ENCODE peak calls at places on chromosome 12, in five cellular contexts. A, P, X, I and K are unnamed samples.

GRCh38 chr12:14950982-14951746 is 10.2 kb downstream of the ARHGDIB start:
- ATAC-seq in X (no peak), A (no peak), P (peak), I (no peak), K (no peak)

GRCh38 chr12:15534322-15534721 is 212.0 kb downstream of the PTPRO start:
- ATAC-seq in I (peak), A (no peak), X (peak), P (peak), K (no peak)

GRCh38 chr12:121580959-121581680 is at the start of gene KDM2B:
- ATAC-seq in X (peak), A (peak), P (peak), I (peak), K (peak)

GRCh38 chr12:113203852-113204760 is 17.2 kb upstream of the TPCN1 start:
- ATAC-seq in A (no peak), I (peak), X (no peak), P (peak), K (no peak)

GRCh38 chr12:40117818-40118217 is 11.9 kb upstream of the SLC2A13 start:
- ATAC-seq in I (peak), X (no peak), A (no peak), P (no peak), K (no peak)

GRCh38 chr12:117507547-117507946 is 146.1 kb upstream of the NOS1 start:
- ATAC-seq in A (no peak), X (no peak), I (no peak), P (no peak), K (no peak)

GRCh38 chr12:123973552-123974341 is 732 bp downstream of the ZNF664 start:
- ATAC-seq in P (peak), A (peak), X (peak), I (peak), K (no peak)

GRCh38 chr12:21823581-21823980 is 49.1 kb upstream of the KCNJ8 start:
- ATAC-seq in A (no peak), P (no peak), I (no peak), X (peak), K (peak)

GRCh38 chr12:89238593-89238992 is 113.7 kb downstream of the DUSP6 start:
- ATAC-seq in X (no peak), P (no peak), I (no peak), A (no peak), K (peak)

GRCh38 chr12:2319136-2319535 is 266.3 kb downstream of the CACNA1C start:
- ATAC-seq in P (no peak), X (no peak), I (no peak), A (no peak), K (no peak)

GRCh38 chr12:9757433-9758025 is 3.2 kb downstream of the CD69 start:
- ATAC-seq in P (no peak), A (peak), X (no peak), I (peak), K (no peak)

DNA sequence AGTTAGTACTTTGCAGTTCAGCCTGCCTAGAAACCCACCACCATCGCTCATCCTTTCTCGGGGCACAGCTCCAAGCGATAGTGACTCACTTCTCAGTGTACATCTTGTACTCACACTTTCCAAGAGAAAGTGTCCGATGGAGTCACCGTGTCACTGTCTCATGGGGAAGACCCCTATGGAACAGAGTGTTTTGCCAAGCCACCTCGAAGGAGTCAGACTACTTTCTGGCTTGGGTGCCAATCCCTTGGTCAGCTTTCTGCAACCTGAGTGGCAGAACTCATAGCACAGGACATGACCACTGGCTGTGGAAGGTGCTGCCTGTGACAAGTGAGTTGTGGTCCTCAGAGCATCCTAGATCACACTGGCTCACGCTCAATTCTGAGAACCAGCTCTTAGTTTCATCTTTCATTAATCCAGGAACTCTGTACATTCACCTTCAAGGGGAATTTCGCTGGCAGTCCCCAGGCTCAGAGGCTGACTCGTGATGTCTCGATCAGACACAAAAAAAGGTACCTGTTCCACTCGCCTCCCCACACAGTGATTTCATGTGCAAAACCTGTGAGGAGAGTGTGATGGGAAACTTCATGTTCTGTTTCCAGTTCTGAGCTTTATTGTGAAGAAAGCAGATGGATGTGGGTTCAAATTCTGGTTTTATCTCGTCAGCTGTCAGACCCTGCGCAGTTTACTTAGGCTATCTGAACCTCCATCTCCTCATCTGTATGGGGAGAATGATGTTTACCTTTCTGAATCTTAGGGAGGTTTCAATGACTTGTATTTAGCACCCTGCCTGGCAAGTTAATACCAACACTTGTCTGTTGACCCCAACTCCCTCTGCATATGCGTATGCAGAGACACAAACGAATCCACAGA is 127.3 kb upstream of the CCND2 start:
- ATAC-seq in X (no peak), P (no peak), I (peak), A (no peak), K (no peak)
- TF ChIP-seq EP300 in X (no peak), P (no peak), I (peak), A (no peak), K (no peak)

GRCh38 chr12:51591020-51591901 is at the start of gene SCN8A:
- ATAC-seq in A (peak), P (peak), X (peak), I (no peak), K (peak)
- TF ChIP-seq POLR2A in A (no peak), P (peak), X (no peak), I (no peak), K (no peak)

GRCh38 chr12:48927261-48927660 is 2.0 kb upstream of the FKBP11 start:
- ATAC-seq in I (no peak), P (no peak), A (no peak), X (no peak), K (no peak)
- TF ChIP-seq POLR2AphosphoS5 in I (no peak), P (no peak), A (no peak), X (no peak), K (no peak)

GRCh38 chr12:31324116-31324844 is 1.7 kb downstream of the SINHCAF start:
- ATAC-seq in I (peak), P (peak), A (peak), X (peak), K (peak)

GRCh38 chr12:31324845-31325523 is 966 bp downstream of the SINHCAF start:
- ATAC-seq in A (peak), X (peak), P (peak), I (peak), K (peak)

GRCh38 chr12:31325524-31325875 is 450 bp downstream of the SINHCAF start:
- ATAC-seq in X (peak), A (peak), I (peak), P (no peak), K (no peak)

GRCh38 chr12:31326689-31327659 is 1.0 kb upstream of the SINHCAF start:
- ATAC-seq in A (no peak), P (no peak), X (no peak), I (no peak), K (no peak)

DNA sequence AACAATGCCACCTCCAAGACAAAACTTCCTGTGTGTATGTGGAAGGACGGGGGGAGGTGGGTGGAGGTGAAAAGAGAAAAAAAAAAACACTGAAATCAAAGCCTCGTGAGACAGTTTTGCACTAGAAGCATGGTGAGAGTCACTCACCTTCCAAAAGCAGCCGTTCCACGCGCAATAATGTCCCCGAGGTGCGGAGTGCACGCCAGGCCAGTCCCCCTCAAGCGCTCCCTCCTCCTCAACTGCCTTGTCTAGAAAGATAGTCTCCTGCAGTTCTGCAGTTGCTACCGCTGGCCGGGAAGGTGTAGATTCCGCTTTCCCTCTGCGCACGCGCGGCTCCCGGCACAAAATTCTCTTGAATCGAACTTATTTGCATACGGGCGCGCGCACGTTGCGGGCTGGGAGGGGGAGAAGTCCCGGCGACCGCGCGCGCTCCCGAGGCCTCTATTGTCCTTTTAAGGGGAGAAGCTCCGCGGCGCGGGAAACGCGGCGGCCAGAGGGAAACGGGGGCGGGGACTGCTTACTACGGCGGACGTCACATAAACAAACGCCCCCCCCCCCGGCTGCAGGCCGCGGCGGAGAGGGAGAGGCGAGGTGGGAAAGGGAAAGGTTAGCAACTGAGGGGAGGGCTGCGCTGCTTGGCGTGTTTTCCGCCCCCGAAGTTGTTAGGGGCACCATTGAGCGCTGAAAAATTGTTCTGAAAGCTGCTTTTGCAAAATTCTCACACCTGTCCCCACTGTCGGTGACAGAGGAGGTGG is at the start of gene SINHCAF:
- ATAC-seq in X (peak), P (peak), A (peak), I (peak), K (peak)
- TF ChIP-seq EP300 in X (no peak), P (no peak), A (peak), I (no peak), K (no peak)